ENCODE peak calls at places on chromosomes 1 and 21, in nine cellular contexts. R is small intestine; D is IMR-90; N is sigmoid colon; H is endothelial cell of umbilical vein; O is H9; W is upper lobe of right lung; Z is CD4-positive, alpha-beta memory T cell; V is neuronal stem cell. A is an unnamed sample.

GRCh38 chr1:36729289-36729688 is 246.6 kb upstream of the CSF3R start:
- DNase-seq in R (no peak), D (no peak), N (no peak), H (no peak), O (no peak), W (no peak), Z (no peak), V (no peak), A (no peak)

GRCh38 chr1:234963180-234963903 is 165.3 kb downstream of the TOMM20 start:
- DNase-seq in R (peak), D (peak), N (peak), H (peak), O (no peak), W (peak), Z (peak), V (no peak), A (peak)

GRCh38 chr1:200053639-200054038 is 26.1 kb downstream of the NR5A2 start:
- DNase-seq in R (peak), D (peak), N (no peak), H (no peak), O (no peak), W (no peak), Z (no peak), V (no peak), A (no peak)

GRCh38 chr1:67441739-67442286 is 11.6 kb upstream of the SERBP1 start:
- DNase-seq in R (no peak), D (no peak), N (no peak), H (no peak), O (no peak), W (no peak), Z (no peak), V (no peak), A (no peak)

GRCh38 chr1:39488801-39489566 is 2.5 kb upstream of the BMP8A start:
- DNase-seq in R (no peak), D (no peak), N (no peak), H (no peak), O (no peak), W (no peak), Z (no peak), V (no peak), A (no peak)

GRCh38 chr1:51768971-51769601 is 109.4 kb downstream of the NRDC start:
- DNase-seq in R (peak), D (peak), N (no peak), H (peak), O (no peak), W (no peak), Z (peak), V (peak), A (no peak)

GRCh38 chr1:160830321-160831153 is 32.1 kb downstream of the CD244 start:
- DNase-seq in R (peak), D (peak), N (no peak), H (peak), O (peak), W (peak), Z (peak), V (peak), A (peak)

GRCh38 chr1:204041232-204041767 is 31.6 kb upstream of the SOX13 start:
- DNase-seq in R (no peak), D (no peak), N (no peak), H (no peak), O (no peak), W (peak), Z (no peak), V (no peak), A (no peak)

GRCh38 chr1:3685906-3686305 is 33.6 kb downstream of the TP73 start:
- DNase-seq in R (no peak), D (no peak), N (no peak), H (no peak), O (no peak), W (no peak), Z (no peak), V (no peak), A (no peak)

GRCh38 chr21:45923146-45923545 is 58.4 kb upstream of the COL6A1 start:
- DNase-seq in R (peak), D (peak), N (peak), H (peak), O (peak), W (peak), Z (peak), V (peak), A (peak)

GRCh38 chr1:203289281-203289981 is 15.9 kb upstream of the BTG2 start:
- DNase-seq in R (peak), D (no peak), N (peak), H (no peak), O (no peak), W (peak), Z (peak), V (no peak), A (no peak)

GRCh38 chr1:243431591-243431990 is 175.8 kb downstream of the SDCCAG8 start:
- DNase-seq in R (no peak), D (no peak), N (no peak), H (no peak), O (no peak), W (no peak), Z (no peak), V (no peak), A (no peak)

GRCh38 chr1:47416319-47417128 is 439 bp downstream of the FOXE3 start:
- DNase-seq in R (no peak), D (no peak), N (no peak), H (peak), O (peak), W (no peak), Z (no peak), V (peak), A (no peak)

GRCh38 chr1:1200876-1201810 is 5.2 kb downstream of the TNFRSF18 start:
- DNase-seq in R (no peak), D (peak), N (no peak), H (peak), O (peak), W (peak), Z (peak), V (peak), A (peak)

GRCh38 chr1:225342695-225343094 is 85.1 kb downstream of the LBR start:
- DNase-seq in R (no peak), D (no peak), N (no peak), H (no peak), O (no peak), W (no peak), Z (no peak), V (no peak), A (no peak)

GRCh38 chr1:209106237-209106741 is 477.2 kb upstream of the CAMK1G start:
- DNase-seq in R (no peak), D (peak), N (no peak), H (no peak), O (peak), W (no peak), Z (no peak), V (no peak), A (peak)

GRCh38 chr1:166721145-166721544 is 118.1 kb upstream of the POGK start:
- DNase-seq in R (no peak), D (no peak), N (no peak), H (no peak), O (no peak), W (no peak), Z (no peak), V (peak), A (no peak)

GRCh38 chr1:212934050-212934449 is 16.3 kb upstream of the VASH2 start:
- DNase-seq in R (no peak), D (no peak), N (no peak), H (no peak), O (no peak), W (no peak), Z (no peak), V (no peak), A (no peak)

GRCh38 chr1:27583479-27583878 is 20.5 kb downstream of the AHDC1 start:
- DNase-seq in R (no peak), D (no peak), N (no peak), H (no peak), O (no peak), W (no peak), Z (no peak), V (no peak), A (no peak)
- H3K27ac ChIP-seq in R (no peak), D (no peak), N (no peak), H (no peak), O (no peak), W (no peak), Z (no peak), V (no peak), A (no peak)

DNA sequence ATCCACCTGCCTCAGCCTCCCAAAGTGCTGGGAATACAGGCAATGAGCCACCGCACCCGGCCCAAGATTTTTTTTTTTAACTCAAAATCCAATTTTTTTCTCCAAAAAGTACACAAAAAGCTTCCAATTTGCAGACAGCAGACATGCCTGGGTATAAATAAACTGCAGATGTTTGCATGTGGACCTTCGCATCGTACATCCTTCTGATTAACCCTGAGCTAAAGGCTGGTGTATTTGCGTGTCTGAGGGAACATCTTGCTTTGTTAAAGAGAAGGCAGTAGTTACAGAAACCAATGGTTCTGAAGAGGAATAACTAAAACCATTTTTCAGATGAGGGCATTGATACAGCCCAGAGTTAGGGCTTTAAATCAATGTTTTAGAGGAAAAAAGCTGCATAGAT is 12.7 kb downstream of the BCAR3 start:
- DNase-seq in R (no peak), D (no peak), N (no peak), H (no peak), O (no peak), W (no peak), Z (no peak), V (no peak), A (no peak)
- H3K27ac ChIP-seq in R (no peak), D (no peak), N (peak), H (peak), O (no peak), W (no peak), Z (no peak), V (no peak), A (no peak)

DNA sequence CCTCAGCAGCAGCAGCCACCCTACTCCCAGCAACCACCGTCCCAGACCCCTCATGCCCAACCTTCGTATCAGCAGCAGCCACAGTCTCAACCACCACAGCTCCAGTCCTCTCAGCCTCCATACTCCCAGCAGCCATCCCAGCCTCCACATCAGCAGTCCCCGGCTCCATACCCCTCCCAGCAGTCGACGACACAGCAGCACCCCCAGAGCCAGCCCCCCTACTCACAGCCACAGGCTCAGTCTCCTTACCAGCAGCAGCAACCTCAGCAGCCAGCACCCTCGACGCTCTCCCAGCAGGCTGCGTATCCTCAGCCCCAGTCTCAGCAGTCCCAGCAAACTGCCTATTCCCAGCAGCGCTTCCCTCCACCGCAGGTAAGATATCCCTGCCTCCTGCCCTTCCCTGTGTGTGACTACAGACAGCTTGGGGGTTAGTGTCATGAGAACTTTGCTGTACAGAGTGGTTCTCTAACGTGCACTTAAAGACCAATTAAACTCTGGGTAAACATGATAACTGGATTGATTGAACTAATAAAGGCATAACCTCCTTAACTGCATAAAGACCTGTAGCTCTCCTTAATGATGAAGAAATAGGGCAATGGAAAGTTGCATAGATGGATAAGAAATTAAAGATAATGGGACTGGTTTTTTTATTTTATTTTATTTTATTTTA is 35.6 kb downstream of the ARID1A start:
- DNase-seq in R (peak), D (no peak), N (no peak), H (no peak), O (no peak), W (no peak), Z (no peak), V (no peak), A (no peak)
- H3K27ac ChIP-seq in R (no peak), D (peak), N (no peak), H (no peak), O (no peak), W (no peak), Z (no peak), V (no peak), A (no peak)

DNA sequence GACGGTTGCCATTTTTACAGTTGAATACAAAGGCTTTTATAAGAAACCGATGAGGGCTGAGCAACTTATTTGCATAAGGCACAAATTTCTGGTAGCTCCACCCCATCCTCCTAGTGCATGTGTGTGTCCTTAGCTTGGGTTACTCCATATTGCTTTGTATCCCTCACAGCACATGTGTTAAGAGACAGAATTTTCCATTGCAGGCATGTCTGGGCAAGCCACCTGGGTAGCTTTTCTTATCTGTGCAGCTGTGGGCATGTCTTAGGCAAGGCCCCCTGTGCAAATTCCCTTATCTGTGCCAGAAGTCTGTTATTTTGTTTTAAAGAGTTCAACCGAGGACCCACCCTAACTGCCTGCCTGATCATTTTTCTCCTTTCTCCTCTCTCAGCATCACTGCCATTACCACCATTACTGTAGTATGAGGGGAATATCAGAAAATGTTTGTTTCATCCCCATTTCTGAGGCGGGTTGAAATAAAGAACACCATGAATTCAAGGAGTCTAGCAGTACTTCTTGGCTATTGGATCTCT is 131.9 kb downstream of the CYYR1 start:
- DNase-seq in R (no peak), D (no peak), N (no peak), H (no peak), O (no peak), W (no peak), Z (no peak), V (no peak), A (no peak)
- H3K27ac ChIP-seq in R (no peak), D (no peak), N (no peak), H (no peak), O (no peak), W (no peak), Z (no peak), V (no peak), A (no peak)

DNA sequence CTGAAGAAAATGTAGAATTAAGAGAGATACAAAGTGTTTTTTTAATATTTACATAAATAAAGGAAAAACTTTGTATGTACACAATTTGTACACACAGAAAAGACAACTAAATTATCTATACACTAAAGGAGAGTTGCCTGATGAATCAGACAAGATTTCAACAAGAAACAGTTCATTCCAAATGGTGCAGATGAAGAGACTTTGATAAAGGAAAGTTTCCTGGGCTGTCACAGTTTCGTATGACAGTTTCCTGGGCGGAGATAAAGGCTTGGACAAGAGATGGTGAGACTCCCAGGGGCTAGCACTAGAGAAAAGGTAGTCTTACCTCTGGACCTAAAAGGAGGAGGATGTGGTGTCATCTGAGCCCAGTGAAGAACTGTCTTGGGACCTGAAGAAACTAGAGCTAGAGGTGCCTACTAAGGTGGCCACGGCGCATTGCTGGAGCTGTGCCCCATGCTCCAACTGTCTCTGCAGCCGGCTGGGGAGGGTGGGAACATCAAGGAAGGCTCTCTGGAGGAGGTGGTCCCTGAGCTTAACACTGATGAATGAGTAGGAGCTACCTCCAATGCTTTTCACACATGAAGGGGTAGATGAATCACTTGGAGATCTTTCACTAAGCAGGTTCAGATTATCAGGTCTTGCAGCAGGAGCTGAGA is 32.2 kb downstream of the ETS2 start:
- DNase-seq in R (no peak), D (no peak), N (no peak), H (no peak), O (no peak), W (no peak), Z (no peak), V (no peak), A (no peak)
- H3K27ac ChIP-seq in R (no peak), D (no peak), N (no peak), H (no peak), O (no peak), W (no peak), Z (no peak), V (no peak), A (no peak)